ENCODE peak calls at places on chromosomes 11 and 22, in ten cellular contexts. A, Z, D, J, T, P, C, V, M and I are unnamed samples. For H3K4me1, the result is how much of the 10 kb centered on the place peaks cover.

GRCh38 chr22:46147061-46147460 is 3.3 kb upstream of the PPARA start:
- DNase-seq in C (no peak), P (no peak), A (no peak), M (no peak), T (peak), Z (no peak), D (no peak), V (no peak), J (no peak), I (no peak)

GRCh38 chr22:29914165-29914564 is 31.2 kb downstream of the MTMR3 start:
- DNase-seq in C (peak), D (no peak), Z (no peak), A (no peak), P (no peak), V (no peak), M (no peak), J (peak), T (no peak), I (no peak)

GRCh38 chr11:8354622-8355417 is 91.1 kb upstream of the LMO1 start:
- DNase-seq in Z (peak), P (no peak), M (no peak), T (no peak), C (no peak), A (no peak), J (peak), V (no peak), D (no peak), I (peak)

GRCh38 chr22:29801153-29801552 is 34.0 kb downstream of the UQCR10 start:
- DNase-seq in D (peak), P (no peak), C (no peak), T (no peak), A (no peak), Z (peak), V (peak), M (no peak), J (peak), I (no peak)

GRCh38 chr11:75689861-75690641 is 21.2 kb upstream of the MAP6 start:
- DNase-seq in P (no peak), M (no peak), A (no peak), J (no peak), Z (no peak), C (no peak), D (no peak), T (no peak), V (no peak), I (no peak)

GRCh38 chr11:120332822-120333716 is 3.1 kb upstream of the ARHGEF12 start:
- DNase-seq in P (no peak), D (no peak), A (no peak), C (no peak), T (no peak), M (no peak), J (no peak), Z (no peak), V (no peak), I (no peak)

GRCh38 chr11:60710482-60710881 is 11.1 kb downstream of the MS4A8 start:
- DNase-seq in D (no peak), M (no peak), C (no peak), Z (peak), V (no peak), J (no peak), T (no peak), P (no peak), A (no peak), I (no peak)

GRCh38 chr11:46239801-46240061 is 37.7 kb upstream of the CREB3L1 start:
- DNase-seq in M (no peak), V (no peak), C (no peak), P (no peak), J (peak), A (no peak), T (no peak), D (no peak), Z (no peak), I (no peak)

GRCh38 chr11:100808904-100809491 is 121.9 kb downstream of the ARHGAP42 start:
- DNase-seq in Z (peak), M (no peak), A (no peak), D (no peak), J (peak), T (no peak), C (no peak), V (no peak), P (no peak), I (no peak)

GRCh38 chr11:1935156-1936071 is 11.7 kb upstream of the MRPL23 start:
- DNase-seq in D (no peak), J (no peak), V (no peak), Z (no peak), M (peak), C (no peak), T (peak), A (peak), P (no peak), I (peak)

GRCh38 chr22:35549338-35549737 is 8.7 kb downstream of the RASD2 start:
- DNase-seq in J (no peak), A (peak), M (peak), V (no peak), D (no peak), C (no peak), Z (no peak), T (no peak), P (peak), I (no peak)

GRCh38 chr11:198236-198806 is 5.4 kb downstream of the SCGB1C1 start:
- DNase-seq in C (no peak), Z (no peak), M (no peak), V (peak), J (no peak), A (no peak), D (peak), P (no peak), T (no peak), I (no peak)

GRCh38 chr11:86442420-86442819 is 67.7 kb downstream of the CCDC81 start:
- DNase-seq in M (no peak), Z (no peak), A (no peak), J (no peak), D (no peak), C (no peak), T (no peak), V (no peak), P (no peak), I (no peak)

GRCh38 chr22:45524157-45524556 is 21.5 kb downstream of the FBLN1 start:
- DNase-seq in V (no peak), T (no peak), P (no peak), A (no peak), Z (no peak), J (no peak), D (no peak), M (no peak), C (no peak), I (no peak)

GRCh38 chr11:114036958-114037357 is 22.6 kb upstream of the ZBTB16 start:
- DNase-seq in P (no peak), V (no peak), M (no peak), C (no peak), J (no peak), D (no peak), T (no peak), Z (no peak), A (no peak), I (no peak)

GRCh38 chr11:116148056-116148455 is 624.7 kb downstream of the BUD13 start:
- DNase-seq in D (no peak), J (no peak), T (no peak), A (no peak), V (peak), C (no peak), P (no peak), Z (peak), M (no peak), I (no peak)

GRCh38 chr22:33837806-33838205 is 82.5 kb downstream of the LARGE1 start:
- DNase-seq in A (no peak), M (no peak), T (no peak), J (no peak), V (no peak), D (no peak), Z (no peak), P (no peak), C (no peak), I (no peak)

GRCh38 chr11:2916114-2916891 is 12.9 kb downstream of the PHLDA2 start:
- DNase-seq in V (no peak), T (no peak), P (no peak), D (no peak), C (no peak), Z (no peak), M (no peak), J (no peak), A (no peak), I (no peak)

GRCh38 chr11:84564180-84564866 is 1062.8 kb downstream of the DLG2 start:
- DNase-seq in M (no peak), T (peak), P (no peak), Z (peak), A (no peak), V (no peak), J (peak), C (peak), D (peak), I (no peak)

GRCh38 chr22:45290410-45290936 is 5.7 kb downstream of the UPK3A start:
- DNase-seq in J (peak), P (no peak), C (no peak), V (no peak), M (no peak), A (no peak), D (peak), T (no peak), Z (peak), I (no peak)

GRCh38 chr11:8870461-8871282 is 40.3 kb upstream of the AKIP1 start:
- DNase-seq in C (no peak), A (peak), P (peak), D (peak), Z (peak), M (peak), V (peak), T (peak), J (peak), I (peak)

GRCh38 chr11:34232810-34233209 is 125.0 kb downstream of the ABTB2 start:
- DNase-seq in A (no peak), C (no peak), T (no peak), D (no peak), M (no peak), V (no peak), Z (no peak), P (no peak), J (no peak), I (no peak)

GRCh38 chr11:27187075-27187847 is 146.6 kb downstream of the BBOX1 start:
- DNase-seq in M (no peak), V (no peak), C (no peak), P (no peak), T (no peak), J (no peak), D (no peak), Z (no peak), A (no peak), I (no peak)

GRCh38 chr11:26323837-26324236 is 8.1 kb upstream of the ANO3 start:
- DNase-seq in C (no peak), Z (no peak), D (no peak), P (no peak), T (no peak), M (no peak), A (no peak), J (no peak), V (no peak), I (no peak)

GRCh38 chr22:31344369-31345330 is 1.5 kb downstream of the PATZ1 start:
- DNase-seq in C (no peak), V (peak), M (peak), J (peak), A (peak), P (peak), T (peak), D (peak), Z (peak), I (no peak)

GRCh38 chr22:31346255-31346732 is at the start of gene PATZ1:
- DNase-seq in J (peak), Z (no peak), M (peak), A (peak), D (peak), V (peak), T (peak), P (peak), C (no peak), I (peak)

GRCh38 chr22:31346733-31347250 is 646 bp upstream of the PATZ1 start:
- DNase-seq in A (peak), T (peak), M (peak), J (peak), P (peak), V (peak), C (no peak), Z (peak), D (peak), I (peak)

GRCh38 chr22:31347251-31348008 is 1.3 kb upstream of the PATZ1 start:
- DNase-seq in P (peak), J (peak), C (no peak), D (peak), V (peak), A (peak), M (peak), Z (peak), T (peak), I (no peak)

DNA sequence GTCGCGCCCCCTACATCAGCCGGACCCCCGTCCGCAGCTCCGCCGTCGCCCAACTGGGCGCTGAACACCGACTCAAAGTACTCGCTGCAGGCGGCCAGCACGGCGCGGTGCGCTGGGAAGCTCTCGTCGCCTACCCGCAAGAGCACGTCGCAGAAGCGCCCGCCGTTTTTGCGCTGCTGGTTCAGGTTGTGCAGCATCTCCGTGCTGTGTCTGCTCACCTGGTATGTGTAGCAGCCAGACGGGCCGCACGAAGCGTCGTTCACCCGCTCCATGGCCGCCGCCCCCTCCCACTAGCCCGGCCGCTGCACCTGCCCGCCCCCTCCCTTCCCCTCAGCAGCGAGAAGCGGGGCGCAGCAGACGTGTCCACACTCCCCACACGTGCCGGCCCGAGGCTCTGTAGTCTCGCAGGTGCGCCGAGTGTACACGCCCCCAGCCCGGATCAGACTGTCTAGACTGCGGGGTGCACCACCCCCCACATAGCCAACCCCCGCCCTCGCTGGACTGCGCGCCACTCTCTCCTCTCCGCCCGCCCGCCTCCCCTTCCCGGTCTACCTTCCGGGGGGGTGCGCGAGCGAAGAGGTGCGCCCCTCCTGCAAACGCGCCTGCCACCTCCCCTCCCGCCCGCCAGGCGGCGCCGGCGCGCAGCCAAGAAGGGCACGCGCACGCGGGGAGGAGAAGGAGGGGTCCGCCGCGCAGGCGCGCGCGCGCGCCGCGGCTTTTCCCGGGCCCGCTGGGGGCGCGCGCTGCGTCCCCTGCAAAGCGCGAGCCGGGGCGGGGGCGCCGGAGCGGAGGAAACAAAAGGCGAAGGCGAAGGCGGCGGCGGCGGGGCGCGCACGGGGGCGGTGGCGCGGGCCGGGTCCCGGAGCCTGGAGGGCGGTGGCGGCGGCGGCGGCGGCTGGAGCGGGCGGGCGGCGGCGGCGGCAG is 553 bp downstream of the PATZ1 start:
- DNase-seq in D (peak), C (no peak), V (peak), P (peak), T (peak), J (peak), M (peak), A (peak), Z (peak), I (peak)
- H3K4me1 ChIP-seq in D (half or more), C (under half), V (under half), P (under half), T (under half), J (under half), M (half or more), A (under half), Z (under half), I (under half)

DNA sequence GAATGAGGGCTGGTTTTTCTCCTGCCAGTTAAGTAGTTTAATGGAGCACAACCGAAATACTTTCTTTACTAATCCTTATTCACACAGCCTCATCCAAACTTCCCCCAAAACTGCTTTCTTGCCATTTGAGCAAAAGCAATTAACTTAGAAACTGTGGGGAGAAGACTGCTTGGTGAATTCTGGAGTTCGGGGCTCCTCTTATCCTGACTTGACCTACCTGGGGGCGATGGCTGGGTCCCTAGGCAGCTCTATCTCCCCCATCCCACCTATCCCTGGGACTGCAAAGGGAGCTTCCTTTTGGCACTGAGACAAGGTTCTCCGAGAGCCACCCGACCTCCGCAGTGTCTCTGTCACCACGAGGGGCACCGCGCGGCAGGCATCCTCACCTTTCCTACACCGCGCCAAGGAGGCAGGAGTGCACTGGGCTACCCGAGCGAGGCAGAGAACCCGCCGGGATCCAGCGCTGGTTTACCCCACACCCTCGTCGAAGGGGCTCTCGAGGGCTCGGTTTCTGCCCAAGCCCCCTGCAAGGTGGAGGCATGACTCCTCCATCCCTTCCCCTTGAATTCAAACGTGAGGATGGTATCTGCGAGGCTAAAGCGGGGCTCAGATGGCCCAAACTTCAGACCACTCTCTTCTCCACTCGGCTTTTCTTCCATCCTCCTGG is 731 bp downstream of the DESI1 start:
- DNase-seq in M (peak), J (no peak), C (no peak), Z (peak), V (peak), D (peak), P (peak), T (peak), A (peak), I (no peak)
- TF ChIP-seq CTCF in M (no peak), J (peak), C (no peak), Z (no peak), V (no peak), D (no peak), P (no peak), T (no peak), A (peak), I (no peak)

DNA sequence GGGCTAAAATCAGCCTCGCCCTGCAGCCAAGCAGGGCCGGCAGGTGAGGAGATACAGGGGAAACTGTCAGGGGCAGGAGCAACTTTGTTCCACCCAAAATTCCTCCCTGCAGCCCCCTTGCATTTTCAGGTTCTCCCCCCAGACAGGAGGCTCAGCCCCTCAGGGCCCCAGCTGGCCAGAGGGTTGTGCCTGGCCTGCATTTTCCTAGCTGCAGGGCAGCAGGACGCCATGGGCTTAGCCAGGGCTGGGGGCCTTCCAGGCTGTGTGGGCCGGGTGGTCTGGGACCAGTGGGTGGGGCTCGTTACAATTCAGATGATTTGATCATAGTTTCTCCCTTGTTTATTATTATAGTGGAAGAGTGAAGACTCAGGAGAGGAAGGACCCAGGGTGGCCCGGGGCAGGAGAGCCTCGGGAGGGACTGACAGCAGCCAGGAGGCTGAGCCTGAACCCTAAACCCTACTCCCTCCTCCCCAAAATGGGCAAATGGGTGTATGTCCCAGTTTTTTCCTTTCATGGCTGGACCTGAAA is 40.1 kb downstream of the AHNAK start:
- DNase-seq in Z (no peak), M (no peak), V (no peak), T (no peak), J (no peak), D (no peak), P (no peak), A (no peak), C (no peak), I (no peak)
- H3K4me1 ChIP-seq in Z (under half), M (half or more), V (under half), T (under half), J (under half), D (half or more), P (half or more), A (under half), C (half or more), I (under half)

GRCh38 chr22:39634530-39635399 is 64.2 kb downstream of the CACNA1I start:
- DNase-seq in Z (no peak), P (no peak), D (peak), V (no peak), J (peak), T (no peak), A (no peak), M (no peak), C (no peak), I (peak)

GRCh38 chr22:39629851-39630250 is 59.3 kb downstream of the CACNA1I start:
- DNase-seq in C (no peak), A (no peak), P (no peak), M (no peak), D (no peak), J (no peak), V (no peak), Z (no peak), T (no peak), I (no peak)

GRCh38 chr22:39630721-39631120 is 60.2 kb downstream of the CACNA1I start:
- DNase-seq in C (no peak), J (no peak), V (no peak), M (no peak), P (no peak), D (no peak), T (no peak), Z (no peak), A (no peak), I (no peak)

GRCh38 chr22:39631381-39631780 is 60.8 kb downstream of the CACNA1I start:
- DNase-seq in T (no peak), P (no peak), C (no peak), J (no peak), A (no peak), M (no peak), Z (no peak), D (no peak), V (no peak), I (no peak)

DNA sequence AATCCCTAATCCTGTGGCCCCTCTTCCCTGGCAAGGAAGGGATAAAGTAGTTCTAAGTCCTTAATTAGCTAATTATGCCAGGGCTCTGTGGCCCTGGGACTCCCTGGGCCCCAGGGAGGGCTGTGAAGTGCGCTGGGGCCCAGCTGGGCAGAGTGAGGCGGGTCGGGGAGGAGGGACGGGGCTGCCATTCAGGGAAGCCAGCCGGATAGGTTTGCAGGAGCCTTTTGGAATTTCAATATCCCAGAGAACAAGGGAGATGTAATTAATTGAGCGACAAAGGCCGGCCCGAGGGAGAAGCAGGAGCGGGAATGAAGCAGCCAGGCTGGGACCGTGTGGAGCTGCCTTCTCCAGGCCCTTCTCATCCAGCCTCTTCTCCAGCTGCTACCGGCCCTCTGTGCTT is 61.3 kb downstream of the CACNA1I start:
- DNase-seq in J (no peak), M (no peak), A (no peak), V (no peak), T (no peak), C (no peak), P (no peak), D (no peak), Z (peak), I (no peak)
- TF ChIP-seq CTCF in J (no peak), M (no peak), A (no peak), V (no peak), T (no peak), C (no peak), P (no peak), D (no peak), Z (no peak), I (no peak)

GRCh38 chr22:48422900-48423480 is 1404.7 kb downstream of the BRD1 start:
- DNase-seq in A (no peak), Z (no peak), P (no peak), T (peak), M (no peak), J (no peak), D (no peak), V (no peak), C (no peak), I (no peak)
- H3K4me1 ChIP-seq in A (under half), Z (under half), P (under half), T (under half), M (under half), J (under half), D (under half), V (under half), C (under half), I (under half)